ENCODE peak calls at places on chromosomes 13 and 19, in six cellular contexts. C, D, K, R, O and T are unnamed samples.

GRCh38 chr13:38879278-38879677 is 111.4 kb downstream of the STOML3 start:
- DNase-seq in C (no peak), D (no peak), K (no peak), R (no peak), O (no peak), T (no peak)

GRCh38 chr19:55526216-55527196 is 10.4 kb downstream of the SBK2 start:
- DNase-seq in C (peak; percentile 33), D (peak; percentile 87), K (peak; percentile 79), R (no peak), O (no peak), T (no peak)

GRCh38 chr13:76389321-76389720 is 496.9 kb downstream of the KCTD12 start:
- DNase-seq in C (no peak), D (no peak), K (no peak), R (no peak), O (no peak), T (no peak)

GRCh38 chr13:70206671-70207070 is 98.4 kb upstream of the KLHL1 start:
- DNase-seq in C (no peak), D (no peak), K (no peak), R (no peak), O (no peak), T (no peak)

GRCh38 chr19:406121-406711 is 2.7 kb downstream of the C2CD4C start:
- DNase-seq in C (no peak), D (no peak), K (no peak), R (peak; percentile 27), O (no peak), T (no peak)

GRCh38 chr13:113652404-113653263 is 5.4 kb downstream of the ATP4B start:
- DNase-seq in C (no peak), D (no peak), K (no peak), R (no peak), O (no peak), T (no peak)

GRCh38 chr19:18450934-18451836 is 13.3 kb upstream of the ISYNA1 start:
- DNase-seq in C (peak; percentile 77), D (peak; percentile 64), K (peak; percentile 58), R (peak; percentile 86), O (peak; percentile 74), T (no peak)

GRCh38 chr13:93079294-93079693 is 147.3 kb upstream of the GPC6 start:
- DNase-seq in C (peak; percentile 15), D (peak; percentile 64), K (peak; percentile 7), R (no peak), O (no peak), T (no peak)

GRCh38 chr19:48044561-48044960 is 682 bp upstream of the CABP5 start:
- DNase-seq in C (no peak), D (no peak), K (no peak), R (no peak), O (no peak), T (no peak)

GRCh38 chr13:43331676-43332075 is 308.3 kb downstream of the DNAJC15 start:
- DNase-seq in C (no peak), D (peak; percentile 10), K (no peak), R (no peak), O (no peak), T (no peak)

GRCh38 chr13:113226873-113227272 is 17.5 kb downstream of the CUL4A start:
- DNase-seq in C (no peak), D (peak; percentile 33), K (no peak), R (no peak), O (no peak), T (no peak)

GRCh38 chr13:91579320-91579719 is 180.9 kb downstream of the GPC5 start:
- DNase-seq in C (no peak), D (no peak), K (no peak), R (no peak), O (no peak), T (no peak)

DNA sequence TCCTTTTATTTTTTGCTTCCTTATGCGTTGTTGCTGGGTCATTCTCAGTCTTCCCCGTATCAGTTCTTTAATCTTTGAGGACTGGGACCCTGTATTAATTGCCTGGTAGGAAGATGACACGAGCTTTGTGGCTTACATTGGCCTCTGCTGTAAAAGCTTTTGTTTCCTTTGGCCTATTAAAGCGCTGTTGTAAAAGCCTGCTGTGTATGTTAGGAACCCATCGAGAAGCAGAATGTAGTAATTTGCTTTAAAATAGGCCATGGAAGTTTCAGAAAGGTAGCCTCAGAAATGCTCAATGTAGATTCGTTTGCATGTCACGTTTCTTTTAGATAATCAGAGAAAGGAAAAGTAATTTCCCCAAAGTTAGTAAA is 257.5 kb upstream of the STARD13 start:
- DNase-seq in C (no peak), D (no peak), K (no peak), R (no peak), O (no peak), T (no peak)
- H4K8ac ChIP-seq in C (no peak overlapping the region), D (peak overlapping the region; percentile 85), K (peak overlapping the region; percentile 91), R (no peak overlapping the region), O (no peak overlapping the region), T (no peak overlapping the region)

DNA sequence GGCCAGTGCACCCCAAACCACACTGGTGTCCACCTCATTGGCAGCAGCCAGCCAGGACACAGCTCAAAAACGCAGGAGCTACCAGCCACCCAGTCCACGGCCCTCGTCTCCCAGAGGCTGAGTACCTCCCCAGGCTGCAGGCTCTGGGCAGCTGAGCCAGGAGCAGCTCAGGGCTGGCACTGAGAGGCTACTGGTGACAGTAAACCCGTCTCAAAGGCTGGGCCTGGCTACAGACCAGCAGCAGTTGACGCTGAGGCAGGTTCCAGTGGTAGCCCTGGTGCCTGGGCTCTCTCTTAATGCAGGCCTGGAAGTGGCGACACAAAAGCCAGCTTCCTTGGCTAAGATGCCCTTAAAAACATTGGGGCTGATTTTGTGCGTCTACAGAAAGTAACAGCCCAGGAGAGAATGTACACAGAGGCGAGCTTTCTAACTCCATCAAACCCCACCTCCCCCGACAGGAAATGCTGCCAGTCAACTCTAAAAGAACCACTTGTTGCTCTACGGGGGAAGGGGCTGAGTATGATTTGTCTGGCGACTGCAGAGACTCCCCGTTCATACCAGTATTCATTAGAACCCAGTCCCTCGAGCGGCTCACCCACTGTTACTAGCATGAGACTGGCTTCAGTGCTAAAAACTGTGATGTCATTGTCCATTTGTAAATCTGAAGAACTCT is 126.3 kb downstream of the STK24 start:
- DNase-seq in C (peak; percentile 34), D (no peak), K (peak; percentile 53), R (no peak), O (no peak), T (no peak)
- H4K8ac ChIP-seq in C (peak overlapping the region; percentile 20), D (no peak overlapping the region), K (no peak overlapping the region), R (no peak overlapping the region), O (no peak overlapping the region), T (peak overlapping the region; percentile 83)

DNA sequence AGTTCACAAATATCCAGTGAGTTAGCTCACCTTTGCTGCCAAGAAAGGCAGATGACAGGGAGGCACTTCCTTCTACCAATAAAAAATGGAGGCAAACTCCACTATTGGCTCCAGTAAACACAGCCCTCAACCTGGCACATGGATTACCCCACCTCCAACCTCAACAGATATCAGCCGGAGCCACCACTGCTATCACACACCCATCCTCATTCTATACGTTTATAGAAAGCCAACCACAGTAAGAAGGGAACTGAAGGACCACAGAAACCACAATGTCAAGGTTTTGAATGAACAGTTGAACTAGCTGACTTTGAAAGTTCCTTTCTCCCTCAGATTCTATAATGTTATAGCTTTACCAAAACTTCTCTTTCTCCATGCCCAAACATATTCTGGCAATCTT is 526.2 kb downstream of the UQCRFS1 start:
- DNase-seq in C (no peak), D (no peak), K (no peak), R (no peak), O (no peak), T (no peak)
- H4K8ac ChIP-seq in C (no peak overlapping the region), D (no peak overlapping the region), K (no peak overlapping the region), R (no peak overlapping the region), O (no peak overlapping the region), T (no peak overlapping the region)

DNA sequence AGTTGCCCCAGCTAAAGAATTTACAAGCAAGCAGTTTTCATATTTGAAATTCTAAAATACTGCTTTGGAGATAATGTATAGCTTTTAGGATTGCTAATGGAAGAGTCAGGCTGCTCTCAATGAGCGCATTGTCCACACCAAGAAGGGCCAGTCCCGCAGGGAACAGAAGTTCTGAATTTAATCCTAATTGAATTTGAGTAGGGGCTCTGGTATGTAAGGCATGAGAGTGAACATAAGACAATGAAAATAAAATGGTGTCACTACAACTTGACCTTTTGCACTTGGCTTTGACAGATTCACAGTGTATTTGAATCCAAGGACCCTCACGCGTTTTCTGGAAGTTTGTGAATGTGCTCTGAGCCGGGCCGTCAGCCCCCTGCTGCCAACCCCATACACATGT is 32.6 kb downstream of the RAB20 start:
- DNase-seq in C (no peak), D (no peak), K (peak; percentile 64), R (no peak), O (no peak), T (no peak)
- H4K8ac ChIP-seq in C (no peak overlapping the region), D (no peak overlapping the region), K (no peak overlapping the region), R (no peak overlapping the region), O (no peak overlapping the region), T (no peak overlapping the region)

GRCh38 chr13:100493418-100493817 is 95.2 kb downstream of the GGACT start:
- DNase-seq in C (no peak), D (no peak), K (no peak), R (no peak), O (no peak), T (no peak)

GRCh38 chr13:100495455-100495854 is 93.1 kb downstream of the GGACT start:
- DNase-seq in C (no peak), D (no peak), K (no peak), R (no peak), O (no peak), T (no peak)

DNA sequence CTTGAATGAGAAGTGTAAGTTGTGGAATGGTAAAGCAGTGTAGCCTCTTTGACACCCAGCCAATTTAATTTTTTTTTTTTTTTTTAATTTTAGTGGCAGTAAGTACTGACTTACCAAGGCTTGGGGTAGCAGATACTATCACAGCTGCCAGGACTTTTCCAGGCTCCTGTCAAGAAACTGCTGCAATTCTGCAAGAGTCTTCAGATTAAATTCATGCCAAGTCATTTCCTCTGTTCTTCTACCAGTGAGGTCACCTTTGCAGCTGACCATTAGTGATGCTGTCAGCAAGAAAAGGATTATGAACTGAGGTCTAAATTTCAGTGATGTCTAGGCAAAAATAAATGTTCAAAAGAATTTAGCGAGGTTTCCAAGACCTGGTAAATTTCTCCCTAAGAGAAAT is 91.2 kb downstream of the GGACT start:
- DNase-seq in C (peak; percentile 43), D (peak; percentile 73), K (peak; percentile 40), R (no peak), O (no peak), T (no peak)
- H4K8ac ChIP-seq in C (no peak overlapping the region), D (no peak overlapping the region), K (no peak overlapping the region), R (no peak overlapping the region), O (no peak overlapping the region), T (no peak overlapping the region)

GRCh38 chr19:49812452-49812996 is 568 bp downstream of the FUZ start:
- DNase-seq in C (no peak), D (no peak), K (no peak), R (no peak), O (no peak), T (no peak)
- H4K8ac ChIP-seq in C (peak overlapping the region; percentile 94), D (peak overlapping the region; percentile 56), K (no peak overlapping the region), R (no peak overlapping the region), O (no peak overlapping the region), T (peak overlapping the region; percentile 93)

DNA sequence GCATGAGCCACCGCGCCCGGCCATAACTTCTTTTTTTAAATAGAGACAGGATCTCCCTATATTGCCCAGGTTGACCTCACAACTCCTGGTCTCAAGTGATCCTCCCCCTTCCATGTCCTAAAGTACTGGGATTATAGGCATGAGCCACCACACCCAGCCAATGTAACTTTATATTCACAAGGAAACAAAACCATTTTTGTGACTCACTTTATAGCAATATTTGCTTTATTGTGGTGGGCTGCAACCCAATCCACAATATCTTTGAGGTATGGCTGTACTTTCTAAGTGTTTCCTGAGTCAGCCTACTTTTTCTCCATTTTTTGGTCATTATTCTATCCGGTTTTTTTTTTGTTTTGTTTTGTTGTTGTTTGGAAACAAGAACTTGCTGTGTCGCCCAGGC is 7.9 kb upstream of the ZIM3 start:
- DNase-seq in C (no peak), D (no peak), K (no peak), R (no peak), O (no peak), T (no peak)
- H4K8ac ChIP-seq in C (no peak overlapping the region), D (no peak overlapping the region), K (no peak overlapping the region), R (no peak overlapping the region), O (no peak overlapping the region), T (no peak overlapping the region)

GRCh38 chr13:24491853-24492252 is 20.7 kb downstream of the PARP4 start:
- DNase-seq in C (no peak), D (no peak), K (no peak), R (no peak), O (no peak), T (no peak)
- H4K8ac ChIP-seq in C (peak overlapping the region; percentile 35), D (no peak overlapping the region), K (no peak overlapping the region), R (no peak overlapping the region), O (no peak overlapping the region), T (no peak overlapping the region)